ENCODE peak calls at places on chromosomes 7 and 10, in six cellular contexts. O, I, F, B, K and V are unnamed samples.

GRCh38 chr7:94575646-94576045 is 66.0 kb downstream of the CASD1 start:
- DNase-seq in K (no peak), F (no peak), I (no peak), O (no peak), B (no peak), V (no peak)

GRCh38 chr7:41503438-41503837 is 199.5 kb downstream of the INHBA start:
- DNase-seq in K (no peak), I (no peak), O (no peak), B (peak), F (no peak), V (no peak)

GRCh38 chr7:107233174-107233573 is 64.4 kb downstream of the HBP1 start:
- DNase-seq in K (no peak), I (no peak), O (no peak), B (no peak), F (no peak), V (no peak)

GRCh38 chr10:98244586-98244985 is 23.4 kb downstream of the LOXL4 start:
- DNase-seq in I (no peak), O (no peak), F (no peak), B (no peak), K (no peak), V (no peak)

GRCh38 chr10:13915710-13916109 is 328.9 kb downstream of the PRPF18 start:
- DNase-seq in K (no peak), I (no peak), B (no peak), O (no peak), F (no peak), V (no peak)

GRCh38 chr10:59985639-59986038 is 79.3 kb upstream of the CCDC6 start:
- DNase-seq in K (no peak), I (no peak), B (no peak), O (no peak), F (no peak), V (no peak)

GRCh38 chr7:89401099-89401498 is 605.6 kb upstream of the TEX47 start:
- DNase-seq in I (no peak), O (no peak), K (no peak), F (no peak), B (no peak), V (no peak)

GRCh38 chr7:150942591-150943452 is 35.3 kb downstream of the KCNH2 start:
- DNase-seq in O (peak), F (no peak), I (no peak), K (no peak), B (no peak), V (peak)

GRCh38 chr7:114364151-114364550 is 50.5 kb upstream of the FOXP2 start:
- DNase-seq in O (no peak), I (no peak), F (no peak), K (no peak), B (no peak), V (no peak)

GRCh38 chr7:70738080-70738479 is 393.9 kb upstream of the GALNT17 start:
- DNase-seq in B (peak), K (peak), O (no peak), I (no peak), F (no peak), V (no peak)

GRCh38 chr7:50166997-50167961 is 74.2 kb upstream of the ZPBP start:
- DNase-seq in B (no peak), F (no peak), K (no peak), O (no peak), I (no peak), V (no peak)

GRCh38 chr7:431658-432111 is 88.0 kb downstream of the PDGFA start:
- DNase-seq in K (no peak), F (no peak), B (no peak), I (no peak), O (peak), V (no peak)

GRCh38 chr10:100186813-100187212 is 984 bp upstream of the ERLIN1 start:
- DNase-seq in I (no peak), O (peak), F (no peak), K (no peak), B (no peak), V (no peak)

GRCh38 chr10:79103078-79103477 is 34.3 kb downstream of the ZMIZ1 start:
- DNase-seq in I (no peak), O (no peak), F (no peak), B (no peak), K (no peak), V (no peak)

GRCh38 chr7:93176961-93177580 is 28.9 kb upstream of the SAMD9L start:
- DNase-seq in K (no peak), F (no peak), O (no peak), I (no peak), B (no peak), V (no peak)

GRCh38 chr7:107044347-107045194 is at the start of gene PRKAR2B:
- DNase-seq in O (peak), K (no peak), F (peak), B (peak), I (no peak), V (no peak)

GRCh38 chr10:101018600-101019439 is 12.1 kb downstream of the PDZD7 start:
- DNase-seq in O (peak), I (peak), F (peak), B (peak), K (no peak), V (peak)

GRCh38 chr7:27245124-27245797 is 2.7 kb downstream of the EVX1 start:
- DNase-seq in F (peak), B (no peak), K (no peak), I (no peak), O (no peak), V (no peak)

GRCh38 chr10:124593431-124593985 is 131.9 kb downstream of the LHPP start:
- DNase-seq in F (no peak), I (no peak), O (peak), B (no peak), K (no peak), V (no peak)

GRCh38 chr7:69922011-69922803 is 323.9 kb downstream of the AUTS2 start:
- DNase-seq in F (no peak), I (no peak), O (no peak), K (no peak), B (no peak), V (no peak)

GRCh38 chr10:92123031-92123450 is 167.8 kb downstream of the CPEB3 start:
- DNase-seq in O (peak), I (no peak), K (no peak), F (no peak), B (peak), V (no peak)

GRCh38 chr7:96675548-96675947 is 34.1 kb downstream of the SEM1 start:
- DNase-seq in O (no peak), B (peak), I (no peak), F (no peak), K (no peak), V (no peak)

GRCh38 chr10:128281343-128281742 is 155.1 kb upstream of the MKI67 start:
- DNase-seq in B (no peak), O (no peak), K (no peak), F (no peak), I (no peak), V (no peak)

GRCh38 chr7:135645296-135645904 is 16.9 kb upstream of the STMP1 start:
- DNase-seq in I (no peak), B (peak), O (no peak), F (no peak), K (no peak), V (no peak)

GRCh38 chr10:85789125-85789524 is 577.5 kb downstream of the GRID1 start:
- DNase-seq in I (no peak), B (no peak), F (no peak), O (no peak), K (no peak), V (no peak)

GRCh38 chr10:116691544-116692126 is 50.7 kb downstream of the HSPA12A start:
- DNase-seq in I (no peak), K (no peak), O (no peak), B (no peak), F (no peak), V (no peak)

GRCh38 chr7:7704867-7705266 is 13.5 kb downstream of the RPA3 start:
- DNase-seq in F (no peak), B (no peak), O (no peak), K (no peak), I (no peak), V (no peak)

GRCh38 chr7:7962851-7963250 is 5.7 kb upstream of the GLCCI1 start:
- DNase-seq in B (peak), I (no peak), K (no peak), O (no peak), F (no peak), V (no peak)

GRCh38 chr10:61612009-61612408 is 50.7 kb upstream of the CABCOCO1 start:
- DNase-seq in O (peak), F (no peak), B (no peak), I (no peak), K (no peak), V (no peak)

GRCh38 chr7:40720401-40720800 is 585.6 kb downstream of the SUGCT start:
- DNase-seq in O (no peak), F (no peak), K (no peak), B (peak), I (no peak), V (no peak)

GRCh38 chr10:73211106-73211811 is 35.8 kb downstream of the DNAJC9 start:
- DNase-seq in I (no peak), K (no peak), O (no peak), F (no peak), B (no peak), V (no peak)

GRCh38 chr7:50558380-50559051 is 6.7 kb downstream of the DDC start:
- DNase-seq in K (no peak), I (no peak), B (no peak), O (no peak), F (no peak), V (no peak)

GRCh38 chr10:124911124-124912051 is 30.5 kb upstream of the ZRANB1 start:
- DNase-seq in B (peak), F (no peak), K (no peak), I (no peak), O (no peak), V (no peak)

GRCh38 chr7:103446046-103446520 is at the start of gene SLC26A5:
- DNase-seq in K (no peak), I (no peak), B (no peak), O (no peak), F (peak), V (no peak)

GRCh38 chr7:77426052-77426404 is 9.9 kb upstream of the GSAP start:
- DNase-seq in F (no peak), O (no peak), B (no peak), K (no peak), I (no peak), V (no peak)

GRCh38 chr10:113523628-113524027 is 29.2 kb upstream of the HABP2 start:
- DNase-seq in I (no peak), B (no peak), F (no peak), K (no peak), O (no peak), V (no peak)

GRCh38 chr10:133422821-133423771 is 1.3 kb downstream of the SPRN start:
- DNase-seq in F (peak), I (no peak), K (no peak), B (no peak), O (no peak), V (no peak)

GRCh38 chr7:153382591-153383225 is 623.2 kb downstream of the ACTR3B start:
- DNase-seq in B (no peak), F (no peak), O (no peak), I (no peak), K (no peak), V (no peak)

GRCh38 chr10:68330852-68331454 is 911 bp upstream of the HNRNPH3 start:
- DNase-seq in F (peak), B (peak), O (peak), K (no peak), I (no peak), V (no peak)

GRCh38 chr10:68333058-68333395 is 299 bp upstream of the PBLD start:
- DNase-seq in F (no peak), I (no peak), B (peak), K (peak), O (no peak), V (no peak)

GRCh38 chr10:68331455-68332258 is at the start of gene HNRNPH3:
- DNase-seq in O (peak), K (peak), F (peak), B (peak), I (peak), V (peak)

GRCh38 chr10:68333452-68333851 is 724 bp upstream of the PBLD start:
- DNase-seq in I (no peak), B (no peak), K (no peak), F (no peak), O (no peak), V (no peak)

DNA sequence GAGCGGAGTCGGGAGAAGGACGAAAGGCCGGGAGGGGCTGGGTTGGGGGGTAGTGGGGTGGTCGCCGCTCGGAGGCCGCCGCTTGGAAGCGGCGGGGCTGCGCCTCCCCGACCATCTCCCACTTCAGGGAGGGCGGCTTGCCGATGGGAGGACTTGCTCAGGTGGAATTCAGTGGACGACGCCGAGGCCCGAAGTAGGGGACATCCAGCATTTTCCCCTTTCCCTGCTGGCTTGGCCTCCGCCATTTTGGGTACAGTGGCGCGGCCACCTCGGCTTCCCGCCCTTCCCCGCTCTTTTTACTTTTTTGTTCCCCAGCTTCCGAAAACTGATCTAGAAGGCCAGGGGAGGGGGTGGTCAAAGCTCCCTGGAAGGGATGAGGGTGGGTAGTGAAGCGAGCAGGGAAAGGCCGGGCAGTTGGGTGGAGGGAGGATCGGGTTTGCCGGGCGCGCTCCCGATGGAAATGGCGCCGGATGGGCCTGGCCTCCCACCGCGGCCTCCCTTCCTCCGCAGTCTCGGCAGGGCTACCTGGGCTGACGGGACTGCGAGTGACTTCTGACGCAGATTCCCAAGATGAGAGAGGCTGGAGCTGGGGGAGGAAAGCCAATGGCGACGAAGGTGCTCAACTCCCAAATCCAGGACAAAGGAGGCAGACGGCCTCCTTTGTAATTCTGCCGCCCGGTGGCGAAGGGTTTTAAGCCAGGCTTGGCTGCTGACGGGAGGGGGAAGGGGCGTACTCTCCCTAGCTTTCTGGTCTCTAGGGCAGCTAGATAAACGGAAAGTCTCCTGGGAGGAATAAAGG is at the start of gene PBLD:
- DNase-seq in I (peak), B (peak), K (no peak), F (peak), O (peak), V (no peak)
- TF ChIP-seq CTCF in I (peak), B (peak), K (peak), F (peak), O (no peak), V (no peak)

DNA sequence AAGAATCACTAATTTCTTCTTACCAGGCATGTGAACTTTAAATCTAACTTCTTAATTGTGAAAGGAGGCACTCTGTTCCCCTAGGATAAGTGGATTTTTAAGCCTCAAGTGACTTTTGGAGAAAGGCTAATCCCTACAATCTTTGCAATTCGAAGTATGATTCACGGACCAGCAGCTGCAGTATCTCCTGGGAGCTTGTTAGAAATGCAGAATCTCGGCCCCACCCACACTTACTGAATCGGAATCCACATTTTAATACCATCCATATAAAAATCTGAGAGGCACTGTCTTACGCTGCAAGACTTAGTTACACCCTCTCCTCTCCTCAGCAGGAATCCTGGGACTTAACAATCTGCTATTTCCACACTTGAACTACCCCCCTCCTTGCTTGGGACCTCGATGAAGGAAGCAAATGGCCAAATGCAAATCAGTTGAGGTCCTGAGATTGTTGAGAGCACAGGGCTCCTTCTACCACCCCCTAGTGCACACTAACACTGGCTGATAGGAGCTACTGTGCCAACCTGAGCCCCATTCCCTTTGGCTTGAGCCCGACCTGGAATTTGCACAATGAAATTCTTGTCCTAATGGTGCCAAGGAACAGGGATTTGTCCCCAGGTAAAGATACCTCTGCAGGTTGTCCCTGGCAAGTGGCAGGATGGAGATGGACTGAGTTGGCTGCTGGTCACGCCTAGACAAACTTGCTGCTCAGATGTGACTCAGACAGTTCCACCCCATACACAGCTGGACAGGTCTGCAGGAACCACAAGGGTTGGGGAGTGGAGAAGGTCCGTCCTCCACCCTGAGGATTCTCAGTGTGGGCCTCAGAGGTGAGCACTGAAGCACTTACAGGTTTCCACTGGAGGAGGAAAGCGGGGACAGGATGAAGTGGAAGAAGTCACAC is 20.8 kb downstream of the ITPRIP start:
- DNase-seq in O (no peak), K (no peak), F (no peak), B (peak), I (no peak), V (no peak)
- TF ChIP-seq CTCF in O (no peak), K (no peak), F (no peak), B (no peak), I (no peak), V (no peak)

DNA sequence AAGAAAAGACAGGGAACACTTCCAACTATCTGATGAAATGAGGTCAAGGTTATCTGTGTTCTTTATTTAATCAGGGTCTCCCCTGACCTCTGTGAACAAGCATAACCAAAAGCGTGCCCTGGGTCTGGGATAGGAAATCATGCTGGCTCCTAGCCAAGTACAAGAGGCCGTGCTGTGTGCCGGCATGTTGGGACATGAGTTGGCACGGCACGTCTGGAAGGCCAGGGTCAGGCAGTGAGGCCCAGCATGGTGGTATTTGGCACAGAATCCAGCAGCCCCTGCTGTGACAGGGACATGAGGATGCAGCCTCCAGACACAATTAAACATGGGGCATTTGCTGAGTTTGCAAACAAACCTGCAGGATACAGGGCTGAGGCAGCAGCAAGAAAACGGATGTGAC is 320.4 kb downstream of the PLXNA4 start:
- DNase-seq in I (no peak), K (no peak), O (peak), F (no peak), B (no peak), V (no peak)
- TF ChIP-seq CTCF in I (no peak), K (no peak), O (no peak), F (no peak), B (no peak), V (no peak)

GRCh38 chr7:33459340-33459751 is 330.0 kb downstream of the BBS9 start:
- DNase-seq in F (peak), K (no peak), O (no peak), I (no peak), B (peak), V (no peak)
- TF ChIP-seq CTCF in F (peak), K (peak), O (peak), I (no peak), B (peak), V (no peak)

GRCh38 chr7:101156277-101156676 is 2.0 kb downstream of the AP1S1 start:
- DNase-seq in B (peak), I (no peak), O (no peak), K (no peak), F (no peak), V (no peak)
- TF ChIP-seq CTCF in B (peak), I (no peak), O (no peak), K (peak), F (peak), V (no peak)

GRCh38 chr7:18086165-18087030 is 58.8 kb upstream of the PRPS1L1 start:
- DNase-seq in F (peak), O (no peak), K (no peak), B (peak), I (no peak), V (no peak)
- TF ChIP-seq CTCF in F (no peak), O (no peak), K (no peak), B (no peak), I (peak), V (no peak)